ENCODE peak calls at places on chromosomes 3 and 15, in four cellular contexts. D is H1, V is K562, U is HepG2. M is an unnamed sample.

GRCh38 chr3:105315157-105315556 is 51.6 kb upstream of the ALCAM start:
- DNase-seq in D (no peak), V (no peak), U (no peak), M (no peak)

GRCh38 chr3:113211370-113212154 is at the start of gene BOC:
- DNase-seq in D (no peak), V (no peak), U (no peak), M (no peak)

GRCh38 chr3:79341961-79342360 is 425.8 kb downstream of the ROBO1 start:
- DNase-seq in D (no peak), V (no peak), U (no peak), M (no peak)

GRCh38 chr3:69142090-69142489 is 19.7 kb upstream of the LMOD3 start:
- DNase-seq in D (no peak), V (no peak), U (no peak), M (no peak)

GRCh38 chr3:64055076-64055475 is 31.8 kb upstream of the PSMD6 start:
- DNase-seq in D (no peak), V (no peak), U (no peak), M (no peak)

GRCh38 chr3:178583963-178584575 is 47.8 kb downstream of the KCNMB2 start:
- DNase-seq in D (no peak), V (no peak), U (no peak), M (no peak)

GRCh38 chr15:65196637-65197336 is 11.6 kb upstream of the CLPX start:
- DNase-seq in D (no peak), V (no peak), U (no peak), M (no peak)

GRCh38 chr3:5220193-5220592 is 32.7 kb downstream of the EDEM1 start:
- DNase-seq in D (no peak), V (no peak), U (no peak), M (no peak)

GRCh38 chr3:185342458-185343169 is 20.3 kb upstream of the MAP3K13 start:
- DNase-seq in D (no peak), V (no peak), U (no peak), M (no peak)

GRCh38 chr15:40048155-40048792 is 9.3 kb upstream of the SRP14 start:
- DNase-seq in D (no peak), V (no peak), U (no peak), M (no peak)

GRCh38 chr15:87572381-87572780 is 684.2 kb downstream of the NTRK3 start:
- DNase-seq in D (no peak), V (no peak), U (no peak), M (no peak)

GRCh38 chr3:12579919-12580318 is 23.0 kb downstream of the MKRN2 start:
- DNase-seq in D (no peak), V (no peak), U (no peak), M (no peak)

GRCh38 chr3:4752201-4753072 is 226.8 kb upstream of the BHLHE40 start:
- DNase-seq in D (no peak), V (no peak), U (peak), M (no peak)

GRCh38 chr3:143974877-143975238 is 3.2 kb downstream of the DIPK2A start:
- DNase-seq in D (no peak), V (peak), U (no peak), M (no peak)

GRCh38 chr15:42444415-42445063 is 46.4 kb downstream of the ZNF106 start:
- DNase-seq in D (no peak), V (peak), U (no peak), M (no peak)

GRCh38 chr3:171971919-171972526 is 67.4 kb upstream of the FNDC3B start:
- DNase-seq in D (no peak), V (no peak), U (no peak), M (no peak)

GRCh38 chr15:25089577-25089976 is 134.8 kb downstream of the SNRPN start:
- DNase-seq in D (no peak), V (no peak), U (no peak), M (no peak)

GRCh38 chr3:197733042-197733441 is 3.7 kb downstream of the RUBCN start:
- DNase-seq in D (no peak), V (no peak), U (no peak), M (no peak)

GRCh38 chr3:117557469-117557868 is 847.9 kb downstream of the TUSC7 start:
- DNase-seq in D (no peak), V (no peak), U (no peak), M (no peak)

GRCh38 chr3:3594986-3595385 is 204.2 kb upstream of the LRRN1 start:
- DNase-seq in D (no peak), V (no peak), U (no peak), M (no peak)

GRCh38 chr3:3586843-3587626 is 212.2 kb upstream of the LRRN1 start:
- DNase-seq in D (no peak), V (no peak), U (no peak), M (no peak)

GRCh38 chr3:3589715-3590130 is 209.5 kb upstream of the LRRN1 start:
- DNase-seq in D (no peak), V (no peak), U (no peak), M (no peak)
- TF ChIP-seq SIN3A in D (no peak), V (no peak), U (no peak), M (no peak)

GRCh38 chr15:66784174-66784573 is 82.1 kb downstream of the SMAD6 start:
- DNase-seq in D (no peak), V (no peak), U (no peak), M (no peak)
- TF ChIP-seq FOSL1 in D (no peak), V (no peak), U (no peak), M (no peak)

GRCh38 chr3:55541016-55541415 is 53.9 kb upstream of the WNT5A start:
- DNase-seq in D (no peak), V (no peak), U (no peak), M (no peak)

GRCh38 chr3:55540579-55540978 is 53.5 kb upstream of the WNT5A start:
- DNase-seq in D (no peak), V (no peak), U (no peak), M (no peak)

GRCh38 chr3:55541456-55541855 is 54.4 kb upstream of the WNT5A start:
- DNase-seq in D (no peak), V (no peak), U (no peak), M (no peak)

GRCh38 chr3:55544219-55544618 is 57.1 kb upstream of the WNT5A start:
- DNase-seq in D (no peak), V (no peak), U (no peak), M (no peak)

DNA sequence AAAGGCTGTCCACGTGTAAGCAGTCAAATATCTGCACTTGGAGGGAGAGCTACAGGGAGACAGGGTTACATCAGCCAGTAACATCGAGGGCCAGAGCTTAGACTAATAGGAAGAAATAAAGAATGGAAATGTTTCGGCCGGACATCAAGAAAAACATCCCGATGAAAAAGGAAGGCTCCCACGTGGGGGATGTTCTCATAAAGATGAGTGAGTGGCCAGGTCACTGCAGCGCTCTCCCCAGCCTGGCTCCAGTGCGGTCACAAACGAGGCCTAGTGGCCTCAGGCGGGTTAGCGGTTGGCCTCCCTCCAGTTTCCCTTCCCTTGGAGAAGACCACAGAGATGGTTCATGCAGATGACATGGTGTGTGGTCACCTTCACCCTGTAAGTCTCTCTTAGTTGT is 56.1 kb upstream of the WNT5A start:
- DNase-seq in D (no peak), V (no peak), U (no peak), M (no peak)
- TF ChIP-seq SIN3A in D (no peak), V (no peak), U (no peak), M (no peak)

GRCh38 chr3:196623350-196623749 is 16.1 kb upstream of the NRROS start:
- DNase-seq in D (no peak), V (no peak), U (no peak), M (no peak)
- TF ChIP-seq FOSL1 in D (no peak), V (no peak), U (no peak), M (no peak)

GRCh38 chr15:71592186-71592585 is 218.2 kb upstream of the NR2E3 start:
- DNase-seq in D (no peak), V (no peak), U (no peak), M (no peak)

GRCh38 chr15:71586463-71586862 is 223.9 kb upstream of the NR2E3 start:
- DNase-seq in D (no peak), V (no peak), U (no peak), M (no peak)

GRCh38 chr15:71595846-71596553 is 214.4 kb upstream of the NR2E3 start:
- DNase-seq in D (no peak), V (no peak), U (no peak), M (no peak)

GRCh38 chr15:71588746-71589145 is 221.6 kb upstream of the NR2E3 start:
- DNase-seq in D (no peak), V (no peak), U (peak), M (no peak)

GRCh38 chr15:71591057-71591456 is 219.3 kb upstream of the NR2E3 start:
- DNase-seq in D (no peak), V (no peak), U (no peak), M (no peak)
- TF ChIP-seq SIN3A in D (no peak), V (no peak), U (no peak), M (no peak)

GRCh38 chr3:160374472-160374871 is 24.6 kb downstream of the IFT80 start:
- DNase-seq in D (no peak), V (no peak), U (no peak), M (no peak)

GRCh38 chr3:160374925-160375324 is 24.1 kb downstream of the IFT80 start:
- DNase-seq in D (no peak), V (no peak), U (no peak), M (no peak)

GRCh38 chr3:160372780-160373179 is 26.2 kb downstream of the IFT80 start:
- DNase-seq in D (no peak), V (no peak), U (no peak), M (no peak)

GRCh38 chr3:160370987-160371857 is 27.8 kb downstream of the IFT80 start:
- DNase-seq in D (no peak), V (no peak), U (no peak), M (no peak)

GRCh38 chr3:160373655-160374054 is 25.4 kb downstream of the IFT80 start:
- DNase-seq in D (no peak), V (no peak), U (no peak), M (no peak)
- TF ChIP-seq FOSL1 in D (no peak), V (no peak), U (no peak), M (no peak)

GRCh38 chr3:189304465-189305341 is 132.9 kb downstream of the TPRG1 start:
- DNase-seq in D (peak), V (no peak), U (no peak), M (no peak)
- TF ChIP-seq SIN3A in D (no peak), V (no peak), U (no peak), M (no peak)

DNA sequence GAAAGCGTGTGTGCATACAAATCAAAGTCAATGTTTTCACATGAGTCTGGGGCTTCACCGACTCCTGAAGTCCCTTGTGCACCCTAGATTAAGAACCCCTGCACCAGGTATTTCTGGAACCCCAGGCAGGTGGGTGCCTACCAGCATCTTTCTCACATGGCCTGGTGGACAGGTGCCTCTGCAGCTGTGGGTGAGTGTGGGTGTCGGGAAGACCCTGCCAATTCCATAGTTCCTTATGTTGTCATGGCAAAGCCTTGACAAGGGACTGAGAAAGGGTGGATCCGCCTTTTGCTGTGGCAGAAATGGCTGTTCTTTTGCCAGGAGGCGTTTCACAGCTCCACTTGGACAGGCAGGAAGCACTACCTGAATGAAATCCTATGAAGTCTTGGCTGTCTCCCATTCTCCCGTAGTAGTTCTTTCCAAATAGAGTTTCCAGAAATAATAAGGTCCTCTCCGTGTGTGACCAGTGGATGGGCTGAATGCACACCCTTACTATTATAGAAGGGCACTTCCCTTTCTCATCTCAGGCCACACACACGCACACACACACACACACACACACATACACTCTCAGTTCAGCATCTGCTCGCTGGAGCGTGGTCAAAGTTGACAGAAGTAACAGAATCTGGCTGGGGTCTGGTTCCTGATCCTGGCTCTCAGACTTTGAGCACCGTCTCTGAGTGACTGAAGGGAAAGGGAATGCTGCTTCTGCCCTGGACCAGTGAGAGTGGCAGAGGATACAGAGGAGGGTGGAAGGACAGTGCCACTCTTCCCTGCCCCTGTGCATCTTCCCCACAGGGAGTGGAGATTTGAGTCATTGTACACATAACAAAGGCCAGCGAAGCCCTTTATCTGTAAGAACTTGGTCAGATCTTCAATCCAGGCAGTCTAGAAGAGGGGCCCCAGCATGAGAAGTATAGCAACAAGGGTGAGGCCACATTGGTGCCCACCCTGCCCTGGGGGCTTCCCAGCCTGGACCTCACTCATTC is 38.7 kb downstream of the PDIA5 start:
- DNase-seq in D (no peak), V (no peak), U (no peak), M (no peak)
- TF ChIP-seq FOSL1 in D (no peak), V (no peak), U (no peak), M (no peak)

DNA sequence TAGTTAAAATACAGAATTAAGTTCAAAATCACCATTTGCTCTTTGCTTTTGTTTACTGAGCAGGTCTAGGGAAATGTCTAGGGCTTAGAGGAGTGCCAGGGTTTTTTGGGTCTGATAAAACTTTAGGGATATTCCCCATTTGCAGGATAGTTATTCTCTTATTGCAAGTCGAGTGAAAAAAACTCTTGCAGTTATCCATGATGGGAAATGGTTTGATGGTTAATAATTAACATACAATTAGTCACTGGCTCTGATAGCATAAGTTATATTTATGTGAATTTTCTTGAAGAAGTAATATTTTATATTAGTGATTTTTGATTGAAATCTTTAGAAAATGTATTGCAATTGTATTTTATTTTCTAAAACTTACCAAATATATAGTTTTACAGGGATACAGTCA is 47.2 kb downstream of the TCF12 start:
- DNase-seq in D (no peak), V (no peak), U (no peak), M (no peak)
- TF ChIP-seq SIN3A in D (no peak), V (no peak), U (no peak), M (no peak)

GRCh38 chr15:57393081-57393480 is 16.8 kb downstream of the CGNL1 start:
- DNase-seq in D (no peak), V (no peak), U (no peak), M (no peak)

GRCh38 chr15:57390583-57390982 is 14.3 kb downstream of the CGNL1 start:
- DNase-seq in D (no peak), V (no peak), U (no peak), M (no peak)

GRCh38 chr15:57391537-57391936 is 15.2 kb downstream of the CGNL1 start:
- DNase-seq in D (no peak), V (no peak), U (peak), M (no peak)

GRCh38 chr15:57398336-57398735 is 22.0 kb downstream of the CGNL1 start:
- DNase-seq in D (no peak), V (no peak), U (no peak), M (no peak)

GRCh38 chr15:57395292-57395691 is 19.0 kb downstream of the CGNL1 start:
- DNase-seq in D (no peak), V (no peak), U (no peak), M (no peak)
- TF ChIP-seq FOSL1 in D (no peak), V (no peak), U (no peak), M (no peak)

M was measured in HCT116.